ENCODE peak calls at places on chromosomes 6 and 20, in four cellular contexts. Y, F, V and E are unnamed samples.

GRCh38 chr20:6886065-6886729 is 118.7 kb downstream of the BMP2 start:
- DNase-seq in Y (no peak), F (no peak), V (no peak), E (no peak)

GRCh38 chr6:113635222-113635970 is 221.7 kb upstream of the MARCKS start:
- DNase-seq in Y (no peak), F (no peak), V (no peak), E (no peak)

GRCh38 chr20:2708073-2708415 is 15.5 kb downstream of the EBF4 start:
- DNase-seq in Y (no peak), F (no peak), V (no peak), E (no peak)

GRCh38 chr20:35941620-35942019 is 12.7 kb downstream of the SCAND1 start:
- DNase-seq in Y (no peak), F (no peak), V (no peak), E (no peak)

GRCh38 chr6:73803562-73804221 is 107.7 kb downstream of the CD109 start:
- DNase-seq in Y (no peak), F (peak), V (no peak), E (no peak)

GRCh38 chr20:62854121-62854520 is 7.5 kb downstream of the TCFL5 start:
- DNase-seq in Y (no peak), F (no peak), V (no peak), E (no peak)

GRCh38 chr6:34816635-34817301 is 24.9 kb downstream of the BLTP3A start:
- DNase-seq in Y (no peak), F (peak), V (no peak), E (peak)

GRCh38 chr6:125797934-125798444 is 7.2 kb downstream of the NCOA7 start:
- DNase-seq in Y (no peak), F (no peak), V (no peak), E (no peak)

GRCh38 chr6:106051241-106051640 is 34.9 kb upstream of the PRDM1 start:
- DNase-seq in Y (no peak), F (no peak), V (no peak), E (no peak)
- TF ChIP-seq SPI1 in Y (no peak), F (no peak), V (no peak), E (no peak)

GRCh38 chr20:42102000-42102399 is 483.8 kb upstream of the CHD6 start:
- DNase-seq in Y (no peak), F (no peak), V (no peak), E (no peak)

GRCh38 chr20:42097741-42098140 is 479.6 kb upstream of the CHD6 start:
- DNase-seq in Y (no peak), F (no peak), V (no peak), E (no peak)

GRCh38 chr20:42095221-42095620 is 477.0 kb upstream of the CHD6 start:
- DNase-seq in Y (no peak), F (no peak), V (no peak), E (no peak)

DNA sequence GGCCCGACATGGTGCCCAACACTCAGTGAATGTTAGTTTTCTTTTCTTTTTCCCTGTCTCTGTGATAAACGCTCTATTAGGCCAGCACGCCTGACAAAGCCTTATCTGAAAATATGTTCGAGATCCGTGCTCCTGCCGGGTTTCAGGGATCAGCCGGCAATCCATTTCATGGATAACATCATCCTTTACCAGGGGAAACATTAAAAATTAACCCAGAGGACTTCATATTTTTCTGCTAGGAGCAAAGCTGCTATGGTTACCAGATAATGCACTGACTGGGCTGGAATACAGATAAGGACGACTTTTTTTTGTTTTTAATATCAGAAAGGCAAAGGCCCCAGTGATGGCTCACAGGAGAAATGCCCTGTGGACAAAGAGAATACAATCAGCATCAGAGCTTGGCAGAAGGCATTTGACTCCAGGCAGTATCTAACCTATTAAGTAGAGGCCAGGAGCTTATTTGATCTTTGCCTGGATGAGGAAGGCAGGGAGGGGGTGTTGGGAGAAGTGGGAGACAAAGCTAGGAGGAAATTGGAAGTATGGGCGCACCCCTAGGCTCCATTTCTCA is 482.0 kb upstream of the CHD6 start:
- DNase-seq in Y (no peak), F (no peak), V (no peak), E (no peak)
- TF ChIP-seq SPI1 in Y (no peak), F (no peak), V (no peak), E (no peak)

DNA sequence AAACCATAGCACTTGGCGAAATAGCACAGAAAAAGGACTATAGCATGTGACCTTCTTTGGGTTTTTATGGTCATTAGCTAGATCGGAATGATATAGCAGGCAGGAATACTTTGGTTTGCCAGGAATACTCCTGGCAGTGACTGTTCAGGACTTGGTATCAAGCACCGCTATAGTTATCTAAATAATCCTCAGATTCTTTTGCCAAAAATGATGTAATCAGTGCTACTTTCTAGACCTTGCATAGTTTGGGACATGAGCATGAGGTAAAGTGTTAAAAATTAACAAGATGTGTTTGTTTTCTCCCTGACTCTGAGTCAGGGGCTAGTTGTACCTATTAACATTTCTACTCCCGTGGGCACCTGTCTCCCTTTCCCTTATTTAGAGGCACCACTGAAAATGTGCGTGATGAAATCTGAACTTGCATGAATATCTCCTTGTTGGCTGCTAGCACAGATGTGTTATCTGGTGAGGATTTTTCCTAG is 510.9 kb downstream of the CDKAL1 start:
- DNase-seq in Y (no peak), F (no peak), V (no peak), E (no peak)
- TF ChIP-seq SPI1 in Y (no peak), F (no peak), V (no peak), E (no peak)

GRCh38 chr6:158605266-158605878 is 39.2 kb downstream of the DYNLT1 start:
- DNase-seq in Y (no peak), F (peak), V (peak), E (peak)
- TF ChIP-seq SPI1 in Y (no peak), F (no peak), V (no peak), E (no peak)

GRCh38 chr20:50977066-50978045 is 18.7 kb downstream of the MOCS3 start:
- DNase-seq in Y (no peak), F (no peak), V (no peak), E (no peak)

GRCh38 chr20:50981714-50982048 is 23.1 kb downstream of the MOCS3 start:
- DNase-seq in Y (no peak), F (no peak), V (no peak), E (no peak)

GRCh38 chr20:50980851-50981713 is 22.5 kb downstream of the MOCS3 start:
- DNase-seq in Y (peak), F (peak), V (peak), E (peak)

GRCh38 chr20:50980071-50980681 is 21.6 kb downstream of the MOCS3 start:
- DNase-seq in Y (no peak), F (no peak), V (no peak), E (peak)

GRCh38 chr20:50982372-50982771 is 23.8 kb downstream of the MOCS3 start:
- DNase-seq in Y (no peak), F (no peak), V (no peak), E (no peak)
- TF ChIP-seq SPI1 in Y (no peak), F (no peak), V (no peak), E (no peak)

GRCh38 chr6:158757753-158758090 is 61.4 kb downstream of the EZR start:
- DNase-seq in Y (no peak), F (no peak), V (no peak), E (no peak)

GRCh38 chr6:158759966-158760617 is 59.1 kb downstream of the EZR start:
- DNase-seq in Y (no peak), F (no peak), V (no peak), E (no peak)

GRCh38 chr6:158756977-158757752 is 62.0 kb downstream of the EZR start:
- DNase-seq in Y (no peak), F (no peak), V (no peak), E (no peak)

GRCh38 chr6:158758941-158759479 is 60.2 kb downstream of the EZR start:
- DNase-seq in Y (no peak), F (no peak), V (no peak), E (no peak)

GRCh38 chr6:158758464-158758863 is 60.7 kb downstream of the EZR start:
- DNase-seq in Y (no peak), F (peak), V (no peak), E (no peak)
- TF ChIP-seq SPI1 in Y (no peak), F (no peak), V (no peak), E (no peak)

DNA sequence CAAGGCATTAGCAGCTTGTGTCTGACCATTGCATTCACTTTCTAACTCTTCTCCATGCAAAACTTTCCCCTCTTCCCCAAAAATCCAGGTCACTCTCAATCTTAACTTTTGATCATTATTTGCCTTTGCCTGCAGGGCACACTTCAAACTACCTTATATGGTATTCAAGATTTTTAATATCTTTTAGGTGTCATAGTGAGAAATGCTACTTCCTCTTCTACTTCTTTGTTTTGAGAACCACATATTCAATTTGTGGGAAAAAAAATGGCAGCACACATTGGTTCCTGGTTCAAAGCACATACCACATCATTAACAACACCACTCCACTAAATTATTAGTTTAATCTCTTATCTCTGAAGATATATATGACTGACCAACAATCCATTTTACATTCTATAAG is 1267.0 kb upstream of the CITED2 start:
- DNase-seq in Y (no peak), F (no peak), V (peak), E (no peak)
- TF ChIP-seq SPI1 in Y (peak), F (no peak), V (peak), E (no peak)

DNA sequence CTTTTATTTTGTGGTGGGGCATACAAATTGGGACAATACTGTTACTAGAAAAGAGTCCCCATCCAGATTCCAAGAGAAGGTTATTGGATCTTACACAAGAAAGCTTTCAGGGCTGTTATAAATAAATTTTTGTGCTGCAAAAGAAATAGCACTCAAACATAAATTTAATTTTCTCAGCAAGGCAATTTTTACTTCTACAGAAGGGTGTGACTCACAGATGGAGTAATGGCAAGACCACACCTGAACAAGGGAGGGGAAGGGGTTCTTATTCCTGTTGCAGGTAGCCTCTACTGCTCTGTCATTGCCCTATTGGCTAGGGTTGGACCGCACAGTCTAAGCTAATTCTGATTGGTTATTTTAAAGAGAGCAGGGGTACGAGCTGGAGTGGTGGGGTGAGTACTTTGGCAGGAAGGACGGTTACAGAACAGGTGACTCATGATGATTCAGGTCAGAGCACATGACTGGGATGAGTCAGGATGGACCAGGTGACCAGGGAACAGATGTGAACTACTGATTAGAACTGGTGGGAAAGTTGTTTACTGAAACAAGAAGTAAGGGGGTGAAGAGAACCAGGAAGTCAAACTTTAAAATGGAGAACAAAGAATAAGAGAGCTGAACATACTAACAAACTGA is 41.1 kb downstream of the CNR1 start:
- DNase-seq in Y (no peak), F (no peak), V (no peak), E (no peak)
- TF ChIP-seq SPI1 in Y (no peak), F (no peak), V (no peak), E (no peak)

GRCh38 chr6:90087103-90087833 is 193.0 kb downstream of the GJA10 start:
- DNase-seq in Y (no peak), F (no peak), V (no peak), E (no peak)
- TF ChIP-seq SPI1 in Y (no peak), F (no peak), V (no peak), E (no peak)

GRCh38 chr6:12011276-12012112 is 618 bp upstream of the HIVEP1 start:
- DNase-seq in Y (peak), F (peak), V (peak), E (peak)

GRCh38 chr6:12009180-12009748 is 2.8 kb upstream of the HIVEP1 start:
- DNase-seq in Y (no peak), F (no peak), V (no peak), E (no peak)

GRCh38 chr6:12009904-12010634 is 2.0 kb upstream of the HIVEP1 start:
- DNase-seq in Y (no peak), F (no peak), V (no peak), E (no peak)

GRCh38 chr6:12012231-12012565 is at the start of gene HIVEP1:
- DNase-seq in Y (no peak), F (peak), V (no peak), E (no peak)

DNA sequence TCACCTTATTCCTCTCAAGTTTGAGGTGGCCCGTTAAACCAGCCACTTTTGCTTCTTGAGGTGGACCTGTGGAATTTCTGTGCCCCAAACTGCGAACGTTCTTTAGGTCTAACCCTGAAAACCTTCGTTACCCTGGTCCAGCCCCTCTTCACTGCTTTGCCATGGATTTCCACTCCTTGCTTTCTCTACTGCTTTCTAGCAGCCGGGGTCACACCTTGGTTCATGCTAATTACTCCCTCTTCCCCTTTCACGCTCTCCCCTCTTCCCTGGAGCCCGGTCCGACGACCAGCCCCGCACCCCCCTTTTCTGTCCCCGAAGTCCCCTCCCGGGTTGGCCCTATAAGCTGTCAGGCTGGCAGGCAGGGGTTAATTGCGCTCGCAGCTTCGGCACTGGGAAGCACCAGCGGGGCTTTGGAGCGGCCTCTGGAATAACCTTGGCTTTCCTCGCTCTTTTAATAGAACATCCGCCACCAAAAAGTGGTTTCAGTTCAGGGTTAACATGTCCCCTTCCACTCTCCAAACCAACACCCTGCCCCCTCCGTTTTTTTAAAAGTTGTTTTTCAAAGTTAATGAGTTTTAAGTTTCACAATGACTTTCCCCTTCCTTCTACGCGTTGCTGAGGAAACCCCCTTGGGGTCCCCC is 1.4 kb upstream of the HIVEP1 start:
- DNase-seq in Y (no peak), F (peak), V (no peak), E (peak)
- TF ChIP-seq SPI1 in Y (peak), F (peak), V (peak), E (peak)